ENCODE peak calls at places on chromosomes 3 and 15, in six cellular contexts. X, E, O, H, Q and W are unnamed samples.

GRCh38 chr3:180280601-180281000 is 243.9 kb upstream of the PEX5L start:
- DNase-seq in X (peak), Q (no peak), O (no peak), H (no peak), E (peak), W (no peak)

GRCh38 chr15:64622410-64623260 is 152.8 kb downstream of the RBPMS2 start:
- DNase-seq in Q (peak), E (no peak), O (no peak), X (no peak), H (no peak), W (no peak)

GRCh38 chr3:135565481-135565880 is 400.0 kb upstream of the PPP2R3A start:
- DNase-seq in E (no peak), X (no peak), H (no peak), O (no peak), Q (no peak), W (peak)

GRCh38 chr15:31326729-31327673 is at the start of gene KLF13:
- DNase-seq in O (peak), Q (peak), H (peak), X (peak), E (no peak), W (peak)

GRCh38 chr3:36647423-36647853 is 116.9 kb downstream of the DCLK3 start:
- DNase-seq in E (no peak), Q (no peak), O (peak), X (no peak), H (no peak), W (no peak)

GRCh38 chr3:197008436-197009209 is 21.0 kb downstream of the MELTF start:
- DNase-seq in X (no peak), O (no peak), H (no peak), Q (no peak), E (no peak), W (no peak)

GRCh38 chr15:66619152-66619903 is 53.5 kb upstream of the LCTL start:
- DNase-seq in E (peak), Q (peak), X (peak), H (peak), O (peak), W (no peak)

GRCh38 chr15:88705769-88706165 is 67.0 kb downstream of the ISG20 start:
- DNase-seq in H (no peak), X (no peak), Q (no peak), O (no peak), E (no peak), W (no peak)

GRCh38 chr3:169664034-169664820 is 715 bp upstream of the MECOM start:
- DNase-seq in E (peak), Q (no peak), O (no peak), H (no peak), X (no peak), W (no peak)

GRCh38 chr3:133472242-133472641 is 72.4 kb downstream of the BFSP2 start:
- DNase-seq in H (no peak), X (no peak), O (no peak), E (no peak), Q (no peak), W (no peak)